ENCODE peak calls at places on chromosomes 5 and 9, in nine cellular contexts. One of them, this sample, is unnamed.

GRCh38 chr9:95507456-95508241 is 9.1 kb downstream of the PTCH1 start:
- DNase-seq in heart left ventricle: peak
- DNase-seq in astrocyte of the spinal cord: peak
- DNase-seq in CD8-positive, alpha-beta T cell: peak
- DNase-seq in MCF 10A: peak
- DNase-seq in AG04449: no peak
- DNase-seq in foreskin fibroblast: peak
- DNase-seq in IMR-90: peak
- DNase-seq in AG10803: peak
- DNase-seq in this sample: peak

GRCh38 chr9:80410106-80410505 is 838.3 kb downstream of the TLE4 start:
- DNase-seq in heart left ventricle: peak
- DNase-seq in astrocyte of the spinal cord: peak
- DNase-seq in CD8-positive, alpha-beta T cell: no peak
- DNase-seq in MCF 10A: no peak
- DNase-seq in AG04449: no peak
- DNase-seq in foreskin fibroblast: no peak
- DNase-seq in IMR-90: no peak
- DNase-seq in AG10803: no peak
- DNase-seq in this sample: no peak

GRCh38 chr5:137376127-137376526 is 123.0 kb downstream of the SPOCK1 start:
- DNase-seq in heart left ventricle: peak
- DNase-seq in astrocyte of the spinal cord: no peak
- DNase-seq in CD8-positive, alpha-beta T cell: no peak
- DNase-seq in MCF 10A: no peak
- DNase-seq in AG04449: no peak
- DNase-seq in foreskin fibroblast: no peak
- DNase-seq in IMR-90: no peak
- DNase-seq in AG10803: no peak
- DNase-seq in this sample: no peak

GRCh38 chr9:13143281-13143680 is 136.2 kb downstream of the MPDZ start:
- DNase-seq in heart left ventricle: no peak
- DNase-seq in astrocyte of the spinal cord: no peak
- DNase-seq in CD8-positive, alpha-beta T cell: no peak
- DNase-seq in MCF 10A: no peak
- DNase-seq in AG04449: no peak
- DNase-seq in foreskin fibroblast: no peak
- DNase-seq in IMR-90: no peak
- DNase-seq in AG10803: no peak
- DNase-seq in this sample: no peak

GRCh38 chr5:95543017-95543705 is 11.6 kb downstream of the SKIC3 start:
- DNase-seq in heart left ventricle: no peak
- DNase-seq in astrocyte of the spinal cord: no peak
- DNase-seq in CD8-positive, alpha-beta T cell: no peak
- DNase-seq in MCF 10A: no peak
- DNase-seq in AG04449: no peak
- DNase-seq in foreskin fibroblast: peak
- DNase-seq in IMR-90: peak
- DNase-seq in AG10803: no peak
- DNase-seq in this sample: peak

GRCh38 chr5:83509535-83509934 is 38.0 kb downstream of the VCAN start:
- DNase-seq in heart left ventricle: peak
- DNase-seq in astrocyte of the spinal cord: peak
- DNase-seq in CD8-positive, alpha-beta T cell: no peak
- DNase-seq in MCF 10A: peak
- DNase-seq in AG04449: no peak
- DNase-seq in foreskin fibroblast: peak
- DNase-seq in IMR-90: peak
- DNase-seq in AG10803: peak
- DNase-seq in this sample: peak

GRCh38 chr9:100452894-100453293 is 20.1 kb upstream of the TMEFF1 start:
- DNase-seq in heart left ventricle: no peak
- DNase-seq in astrocyte of the spinal cord: no peak
- DNase-seq in CD8-positive, alpha-beta T cell: no peak
- DNase-seq in MCF 10A: no peak
- DNase-seq in AG04449: no peak
- DNase-seq in foreskin fibroblast: no peak
- DNase-seq in IMR-90: no peak
- DNase-seq in AG10803: no peak
- DNase-seq in this sample: no peak

GRCh38 chr9:98142182-98142924 is 23.3 kb upstream of the TRIM14 start:
- DNase-seq in heart left ventricle: no peak
- DNase-seq in astrocyte of the spinal cord: no peak
- DNase-seq in CD8-positive, alpha-beta T cell: no peak
- DNase-seq in MCF 10A: peak
- DNase-seq in AG04449: no peak
- DNase-seq in foreskin fibroblast: no peak
- DNase-seq in IMR-90: no peak
- DNase-seq in AG10803: peak
- DNase-seq in this sample: no peak

GRCh38 chr9:85515021-85515420 is 226.7 kb downstream of the AGTPBP1 start:
- DNase-seq in heart left ventricle: no peak
- DNase-seq in astrocyte of the spinal cord: no peak
- DNase-seq in CD8-positive, alpha-beta T cell: no peak
- DNase-seq in MCF 10A: peak
- DNase-seq in AG04449: no peak
- DNase-seq in foreskin fibroblast: no peak
- DNase-seq in IMR-90: no peak
- DNase-seq in AG10803: no peak
- DNase-seq in this sample: no peak

GRCh38 chr5:1219098-1219767 is 5.9 kb upstream of the SLC6A18 start:
- DNase-seq in heart left ventricle: no peak
- DNase-seq in astrocyte of the spinal cord: no peak
- DNase-seq in CD8-positive, alpha-beta T cell: no peak
- DNase-seq in MCF 10A: no peak
- DNase-seq in AG04449: no peak
- DNase-seq in foreskin fibroblast: no peak
- DNase-seq in IMR-90: no peak
- DNase-seq in AG10803: no peak
- DNase-seq in this sample: no peak

GRCh38 chr9:3857673-3858072 is 331.9 kb upstream of the RFX3 start:
- DNase-seq in heart left ventricle: no peak
- DNase-seq in astrocyte of the spinal cord: peak
- DNase-seq in CD8-positive, alpha-beta T cell: no peak
- DNase-seq in MCF 10A: peak
- DNase-seq in AG04449: no peak
- DNase-seq in foreskin fibroblast: peak
- DNase-seq in IMR-90: peak
- DNase-seq in AG10803: peak
- DNase-seq in this sample: peak

GRCh38 chr5:24364711-24365110 is 280.1 kb downstream of the CDH10 start:
- DNase-seq in heart left ventricle: no peak
- DNase-seq in astrocyte of the spinal cord: no peak
- DNase-seq in CD8-positive, alpha-beta T cell: no peak
- DNase-seq in MCF 10A: no peak
- DNase-seq in AG04449: no peak
- DNase-seq in foreskin fibroblast: no peak
- DNase-seq in IMR-90: no peak
- DNase-seq in AG10803: no peak
- DNase-seq in this sample: no peak

GRCh38 chr9:115013998-115014397 is 83.6 kb upstream of the TNFSF8 start:
- DNase-seq in heart left ventricle: peak
- DNase-seq in astrocyte of the spinal cord: peak
- DNase-seq in CD8-positive, alpha-beta T cell: peak
- DNase-seq in MCF 10A: peak
- DNase-seq in AG04449: no peak
- DNase-seq in foreskin fibroblast: peak
- DNase-seq in IMR-90: peak
- DNase-seq in AG10803: peak
- DNase-seq in this sample: peak

DNA sequence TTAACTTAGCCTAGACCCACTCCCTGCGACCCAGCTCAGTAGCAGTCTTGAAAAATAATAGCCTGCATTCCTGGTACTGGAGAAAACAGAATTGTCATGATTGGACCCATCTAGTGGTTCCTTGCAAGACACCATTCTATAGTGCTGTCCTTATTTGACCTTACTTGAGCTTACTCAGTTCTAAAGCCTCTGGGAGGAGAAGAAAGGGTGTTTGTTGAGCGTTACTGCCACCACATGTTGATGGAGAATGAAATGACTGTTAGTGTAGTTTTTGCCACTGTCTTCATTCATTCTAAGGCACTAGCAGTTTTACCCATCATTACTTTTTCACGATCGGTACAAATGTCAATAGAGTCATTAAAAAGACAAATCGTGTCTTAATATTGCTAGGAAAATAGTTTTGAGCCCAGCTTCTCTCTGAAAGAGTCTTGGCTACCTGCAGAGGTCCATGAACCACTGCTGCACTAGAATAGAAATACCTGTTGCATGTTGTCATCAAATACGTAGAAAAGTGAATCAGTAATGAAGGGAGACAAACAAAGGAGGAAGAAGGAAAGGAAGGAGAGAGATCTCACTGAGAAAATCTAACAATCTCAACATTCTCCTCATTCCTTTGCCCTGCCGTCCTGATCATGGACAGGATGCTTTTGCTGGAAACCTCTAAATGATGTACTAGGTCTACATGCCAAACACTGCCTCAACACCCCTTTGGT is 96.0 kb downstream of the LIX1 start:
- DNase-seq in heart left ventricle: no peak
- DNase-seq in astrocyte of the spinal cord: peak
- DNase-seq in CD8-positive, alpha-beta T cell: no peak
- DNase-seq in MCF 10A: peak
- DNase-seq in AG04449: peak
- DNase-seq in foreskin fibroblast: peak
- DNase-seq in IMR-90: peak
- DNase-seq in AG10803: peak
- DNase-seq in this sample: peak
- TF ChIP-seq CTCF in heart left ventricle: no peak
- TF ChIP-seq CTCF in astrocyte of the spinal cord: no peak
- TF ChIP-seq CTCF in CD8-positive, alpha-beta T cell: no peak
- TF ChIP-seq CTCF in MCF 10A: no peak
- TF ChIP-seq CTCF in AG04449: no peak
- TF ChIP-seq CTCF in foreskin fibroblast: peak
- TF ChIP-seq CTCF in IMR-90: no peak
- TF ChIP-seq CTCF in AG10803: no peak
- TF ChIP-seq CTCF in this sample: no peak

GRCh38 chr9:113853333-113853732 is 22.8 kb upstream of the ZNF618 start:
- DNase-seq in heart left ventricle: no peak
- DNase-seq in astrocyte of the spinal cord: no peak
- DNase-seq in CD8-positive, alpha-beta T cell: no peak
- DNase-seq in MCF 10A: peak
- DNase-seq in AG04449: no peak
- DNase-seq in foreskin fibroblast: no peak
- DNase-seq in IMR-90: no peak
- DNase-seq in AG10803: peak
- DNase-seq in this sample: no peak
- TF ChIP-seq CTCF in heart left ventricle: no peak
- TF ChIP-seq CTCF in astrocyte of the spinal cord: peak
- TF ChIP-seq CTCF in CD8-positive, alpha-beta T cell: no peak
- TF ChIP-seq CTCF in MCF 10A: peak
- TF ChIP-seq CTCF in AG04449: peak
- TF ChIP-seq CTCF in foreskin fibroblast: peak
- TF ChIP-seq CTCF in IMR-90: peak
- TF ChIP-seq CTCF in AG10803: peak
- TF ChIP-seq CTCF in this sample: peak

GRCh38 chr9:110128664-110129329 is 79.2 kb downstream of the C9orf152 start:
- DNase-seq in heart left ventricle: no peak
- DNase-seq in astrocyte of the spinal cord: no peak
- DNase-seq in CD8-positive, alpha-beta T cell: no peak
- DNase-seq in MCF 10A: no peak
- DNase-seq in AG04449: no peak
- DNase-seq in foreskin fibroblast: no peak
- DNase-seq in IMR-90: no peak
- DNase-seq in AG10803: no peak
- DNase-seq in this sample: no peak

GRCh38 chr9:110129460-110129859 is 78.5 kb downstream of the C9orf152 start:
- DNase-seq in heart left ventricle: no peak
- DNase-seq in astrocyte of the spinal cord: no peak
- DNase-seq in CD8-positive, alpha-beta T cell: no peak
- DNase-seq in MCF 10A: no peak
- DNase-seq in AG04449: no peak
- DNase-seq in foreskin fibroblast: no peak
- DNase-seq in IMR-90: no peak
- DNase-seq in AG10803: no peak
- DNase-seq in this sample: no peak

GRCh38 chr9:110130791-110131416 is 77.1 kb downstream of the C9orf152 start:
- DNase-seq in heart left ventricle: no peak
- DNase-seq in astrocyte of the spinal cord: no peak
- DNase-seq in CD8-positive, alpha-beta T cell: no peak
- DNase-seq in MCF 10A: no peak
- DNase-seq in AG04449: no peak
- DNase-seq in foreskin fibroblast: no peak
- DNase-seq in IMR-90: no peak
- DNase-seq in AG10803: no peak
- DNase-seq in this sample: no peak

GRCh38 chr9:110131499-110131898 is 76.5 kb downstream of the C9orf152 start:
- DNase-seq in heart left ventricle: no peak
- DNase-seq in astrocyte of the spinal cord: no peak
- DNase-seq in CD8-positive, alpha-beta T cell: no peak
- DNase-seq in MCF 10A: no peak
- DNase-seq in AG04449: no peak
- DNase-seq in foreskin fibroblast: peak
- DNase-seq in IMR-90: peak
- DNase-seq in AG10803: no peak
- DNase-seq in this sample: no peak

DNA sequence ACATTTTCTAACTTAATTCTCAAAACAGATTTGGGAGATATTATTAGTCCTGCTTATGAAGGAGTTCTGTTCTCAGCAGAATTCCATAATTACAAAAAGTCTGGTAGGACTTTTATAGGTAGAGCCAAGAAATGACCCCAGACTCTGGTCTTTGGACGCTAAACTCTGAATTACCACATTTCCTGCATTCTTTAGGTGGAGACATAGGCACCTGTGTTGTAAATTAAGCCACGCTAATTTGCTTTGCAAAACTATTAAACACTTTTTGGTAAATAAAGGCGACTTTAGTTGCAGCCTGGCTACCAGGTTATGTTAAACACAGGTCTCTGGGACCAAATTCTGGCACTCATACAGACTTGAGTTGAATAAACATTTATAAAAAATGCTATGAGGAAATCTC is 77.7 kb downstream of the C9orf152 start:
- DNase-seq in heart left ventricle: no peak
- DNase-seq in astrocyte of the spinal cord: no peak
- DNase-seq in CD8-positive, alpha-beta T cell: no peak
- DNase-seq in MCF 10A: peak
- DNase-seq in AG04449: no peak
- DNase-seq in foreskin fibroblast: no peak
- DNase-seq in IMR-90: no peak
- DNase-seq in AG10803: no peak
- DNase-seq in this sample: no peak
- TF ChIP-seq CTCF in heart left ventricle: no peak
- TF ChIP-seq CTCF in astrocyte of the spinal cord: no peak
- TF ChIP-seq CTCF in CD8-positive, alpha-beta T cell: no peak
- TF ChIP-seq CTCF in MCF 10A: no peak
- TF ChIP-seq CTCF in AG04449: no peak
- TF ChIP-seq CTCF in foreskin fibroblast: no peak
- TF ChIP-seq CTCF in IMR-90: no peak
- TF ChIP-seq CTCF in AG10803: no peak
- TF ChIP-seq CTCF in this sample: no peak

DNA sequence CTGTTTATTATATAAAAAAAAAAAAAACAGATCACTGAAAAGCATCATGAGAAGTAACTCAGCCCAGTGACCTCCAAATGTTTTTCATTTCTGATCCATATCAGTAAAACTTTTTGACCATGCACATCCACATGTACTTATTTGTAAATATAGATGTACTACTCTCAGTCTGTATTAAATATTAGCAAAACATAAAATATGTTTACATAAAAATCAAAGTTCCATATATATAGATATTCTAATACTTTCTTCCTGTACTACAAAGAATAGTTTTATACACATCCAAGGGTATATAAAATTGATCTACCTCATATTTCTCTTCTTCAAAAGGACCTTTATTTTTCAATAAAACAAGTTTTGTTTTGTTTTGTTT is 309.1 kb downstream of the RAB3C start:
- DNase-seq in heart left ventricle: no peak
- DNase-seq in astrocyte of the spinal cord: no peak
- DNase-seq in CD8-positive, alpha-beta T cell: no peak
- DNase-seq in MCF 10A: no peak
- DNase-seq in AG04449: no peak
- DNase-seq in foreskin fibroblast: no peak
- DNase-seq in IMR-90: no peak
- DNase-seq in AG10803: no peak
- DNase-seq in this sample: no peak
- TF ChIP-seq CTCF in heart left ventricle: no peak
- TF ChIP-seq CTCF in astrocyte of the spinal cord: no peak
- TF ChIP-seq CTCF in CD8-positive, alpha-beta T cell: no peak
- TF ChIP-seq CTCF in MCF 10A: no peak
- TF ChIP-seq CTCF in AG04449: no peak
- TF ChIP-seq CTCF in foreskin fibroblast: no peak
- TF ChIP-seq CTCF in IMR-90: no peak
- TF ChIP-seq CTCF in AG10803: no peak
- TF ChIP-seq CTCF in this sample: no peak

This sample was measured in fibroblast of the aortic adventitia.